ENCODE peak calls at places on chromosome 15, in ten cellular contexts. K is NB4; U is M059J; W is pons; C is right lobe of liver; B is fibroblast of villous mesenchyme; Y is right cardiac atrium; P is LNCaP clone FGC; R is stimulated activated effector memory CD8-positive, alpha-beta T cell treated with anti-CD3 and anti-CD28 coated beads, Interleukin-12 subunit alpha, Interleukin-12 subunit beta, amount 100 ng/mL, for 72 hours; E is NAMALWA. V is an unnamed sample.

GRCh38 chr15:78298983-78299301 is 467 bp downstream of the SKIC8 start:
- DNase-seq in K (peak), U (peak), W (peak), C (no peak), B (peak), Y (no peak), P (no peak), R (no peak), E (no peak), V (peak)

GRCh38 chr15:65083262-65083701 is 6.7 kb downstream of the KBTBD13 start:
- DNase-seq in K (no peak), U (peak), W (peak), C (no peak), B (peak), Y (no peak), P (no peak), R (no peak), E (no peak), V (no peak)

GRCh38 chr15:70140543-70141375 is 43.0 kb upstream of the TLE3 start:
- DNase-seq in K (peak), U (peak), W (peak), C (peak), B (peak), Y (no peak), P (no peak), R (no peak), E (peak), V (peak)

GRCh38 chr15:75904241-75904631 is 558 bp downstream of the FBXO22 start:
- DNase-seq in K (peak), U (peak), W (peak), C (no peak), B (peak), Y (peak), P (no peak), R (peak), E (peak), V (peak)

GRCh38 chr15:40340740-40341400 is at the start of gene CCDC9B:
- DNase-seq in K (no peak), U (peak), W (peak), C (peak), B (peak), Y (peak), P (peak), R (no peak), E (no peak), V (peak)

GRCh38 chr15:74392402-74392876 is 25.0 kb upstream of the CYP11A1 start:
- DNase-seq in K (no peak), U (no peak), W (peak), C (no peak), B (peak), Y (peak), P (no peak), R (no peak), E (no peak), V (no peak)

GRCh38 chr15:65690778-65691177 is 69.0 kb downstream of the SLC24A1 start:
- DNase-seq in K (peak), U (no peak), W (no peak), C (no peak), B (peak), Y (no peak), P (no peak), R (no peak), E (no peak), V (no peak)

GRCh38 chr15:40787344-40787841 is 17.6 kb downstream of the C15orf62 start:
- DNase-seq in K (peak), U (peak), W (no peak), C (no peak), B (peak), Y (no peak), P (no peak), R (no peak), E (no peak), V (peak)

GRCh38 chr15:74815121-74815933 is 2.7 kb downstream of the LMAN1L start:
- DNase-seq in K (peak), U (peak), W (no peak), C (peak), B (no peak), Y (peak), P (peak), R (no peak), E (peak), V (no peak)

GRCh38 chr15:75107905-75108838 is 84.8 kb downstream of the PPCDC start:
- DNase-seq in K (peak), U (peak), W (no peak), C (peak), B (peak), Y (no peak), P (no peak), R (peak), E (peak), V (peak)

GRCh38 chr15:96066852-96067490 is 263.5 kb upstream of the NR2F2 start:
- DNase-seq in K (peak), U (peak), W (no peak), C (no peak), B (no peak), Y (no peak), P (no peak), R (no peak), E (no peak), V (peak)

GRCh38 chr15:85337398-85338074 is 42.9 kb upstream of the AKAP13 start:
- DNase-seq in K (no peak), U (peak), W (no peak), C (no peak), B (peak), Y (no peak), P (no peak), R (no peak), E (no peak), V (no peak)

GRCh38 chr15:95923797-95924196 is 406.7 kb upstream of the NR2F2 start:
- DNase-seq in K (peak), U (no peak), W (no peak), C (no peak), B (peak), Y (no peak), P (no peak), R (no peak), E (no peak), V (no peak)

GRCh38 chr15:36883705-36884355 is 216.5 kb downstream of the MEIS2 start:
- DNase-seq in K (peak), U (peak), W (peak), C (peak), B (peak), Y (peak), P (peak), R (peak), E (peak), V (peak)

GRCh38 chr15:98807262-98807661 is 158.9 kb downstream of the IGF1R start:
- DNase-seq in K (peak), U (no peak), W (no peak), C (no peak), B (peak), Y (no peak), P (no peak), R (no peak), E (no peak), V (no peak)

GRCh38 chr15:88624156-88624970 is 3.2 kb downstream of the AEN start:
- DNase-seq in K (peak), U (no peak), W (peak), C (no peak), B (peak), Y (no peak), P (no peak), R (no peak), E (peak), V (no peak)

GRCh38 chr15:70440416-70441138 is 322.8 kb downstream of the UACA start:
- DNase-seq in K (no peak), U (no peak), W (no peak), C (no peak), B (no peak), Y (no peak), P (no peak), R (no peak), E (no peak), V (no peak)

GRCh38 chr15:96348112-96349027 is 17.9 kb downstream of the NR2F2 start:
- DNase-seq in K (no peak), U (no peak), W (no peak), C (no peak), B (peak), Y (peak), P (no peak), R (no peak), E (no peak), V (peak)

GRCh38 chr15:77024273-77025065 is 29.5 kb downstream of the PSTPIP1 start:
- DNase-seq in K (peak), U (peak), W (peak), C (peak), B (peak), Y (peak), P (peak), R (peak), E (peak), V (peak)

GRCh38 chr15:75785771-75786563 is 57.3 kb upstream of the UBE2Q2 start:
- DNase-seq in K (no peak), U (peak), W (no peak), C (no peak), B (peak), Y (no peak), P (no peak), R (no peak), E (no peak), V (no peak)

GRCh38 chr15:79166311-79166955 is 75.9 kb upstream of the RASGRF1 start:
- DNase-seq in K (no peak), U (no peak), W (no peak), C (no peak), B (no peak), Y (no peak), P (no peak), R (no peak), E (no peak), V (no peak)

GRCh38 chr15:100020181-100020580 is 286.9 kb upstream of the LYSMD4 start:
- DNase-seq in K (no peak), U (peak), W (no peak), C (no peak), B (no peak), Y (no peak), P (no peak), R (no peak), E (no peak), V (peak)